ENCODE peak calls at places on chromosomes 12 and 14, in five cellular contexts. E is SK-N-SH, L is esophagus squamous epithelium, G is RWPE1, X is Karpas-422. M is an unnamed sample.

GRCh38 chr12:44889162-44889561 is 13.0 kb upstream of the NELL2 start:
- DNase-seq in L (no peak), X (no peak), E (no peak), G (no peak), M (peak; percentile 5)

GRCh38 chr12:15590180-15590826 is 198.9 kb downstream of the EPS8 start:
- DNase-seq in X (peak; percentile 82), G (peak; percentile 80), L (no peak), E (peak; percentile 67), M (peak; percentile 81)

GRCh38 chr12:29035112-29035511 is 114.0 kb upstream of the FAR2 start:
- DNase-seq in X (no peak), E (no peak), G (no peak), L (no peak), M (no peak)

GRCh38 chr12:83827860-83828259 is 1084.7 kb downstream of the SLC6A15 start:
- DNase-seq in G (no peak), L (no peak), E (no peak), X (no peak), M (peak; percentile 59)

GRCh38 chr12:46367351-46368029 is 5.1 kb downstream of the SLC38A2 start:
- DNase-seq in E (no peak), X (no peak), G (no peak), L (no peak), M (no peak)

GRCh38 chr12:59736786-59737185 is 141.0 kb downstream of the SLC16A7 start:
- DNase-seq in X (no peak), L (no peak), E (no peak), G (peak; percentile 34), M (peak; percentile 91)

GRCh38 chr14:68675233-68675577 is 117.7 kb downstream of the ZFP36L1 start:
- DNase-seq in L (no peak), E (no peak), G (no peak), X (no peak), M (no peak)

GRCh38 chr14:26290007-26290530 is 307.8 kb downstream of the NOVA1 start:
- DNase-seq in L (no peak), E (no peak), G (no peak), X (no peak), M (peak; percentile 66)

GRCh38 chr14:80344208-80344607 is 132.9 kb upstream of the DIO2 start:
- DNase-seq in E (no peak), G (no peak), X (no peak), L (no peak), M (no peak)

GRCh38 chr14:22131749-22132476 is 457.1 kb downstream of the DAD1 start:
- DNase-seq in E (no peak), G (no peak), L (no peak), X (peak; percentile 89), M (no peak)

DNA sequence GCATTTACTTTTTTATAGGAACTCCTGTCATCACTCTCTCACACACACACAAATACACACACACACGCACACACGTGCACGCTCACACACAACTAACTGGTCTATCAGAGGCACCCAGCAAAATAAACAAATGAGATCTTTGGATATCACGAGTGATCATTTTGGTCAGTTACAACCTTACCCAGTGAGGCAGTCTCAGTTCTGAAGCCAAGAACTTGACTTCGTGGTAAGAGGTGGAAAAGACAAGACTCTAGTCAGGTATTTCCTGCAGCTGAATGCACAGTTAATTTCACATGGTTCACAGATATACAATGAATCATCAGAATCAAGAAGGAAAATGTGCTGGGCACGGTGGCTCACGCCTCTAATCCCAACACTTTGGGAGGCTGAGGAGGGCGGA is 39.4 kb downstream of the ATF7 start:
- DNase-seq in L (no peak), G (no peak), E (no peak), X (no peak), M (peak; percentile 72)
- H3K27ac ChIP-seq in L (no peak overlapping the region), G (no peak overlapping the region), E (no peak overlapping the region), X (no peak overlapping the region), M (no peak overlapping the region)

GRCh38 chr12:22544038-22544979 is at the start of gene C2CD5:
- DNase-seq in E (peak; percentile 93), G (peak; percentile 85), X (peak; percentile 98), L (peak; percentile 80), M (peak; percentile 98)
- H3K27ac ChIP-seq in E (peak within 1 kb of the TSS; percentile 92), G (peak within 1 kb of the TSS; percentile 83), X (peak within 1 kb of the TSS; percentile 74), L (peak within 1 kb of the TSS; percentile 94), M (peak within 1 kb of the TSS; percentile 69)

GRCh38 chr14:53354331-53354730 is 201.2 kb upstream of the DDHD1 start:
- DNase-seq in E (no peak), G (no peak), X (no peak), L (no peak), M (no peak)

GRCh38 chr14:53356361-53357150 is 203.4 kb upstream of the DDHD1 start:
- DNase-seq in L (no peak), G (no peak), E (no peak), X (no peak), M (peak; percentile 30)

GRCh38 chr14:53360821-53361220 is 207.7 kb upstream of the DDHD1 start:
- DNase-seq in L (no peak), X (no peak), E (no peak), G (no peak), M (no peak)

GRCh38 chr14:53358166-53358565 is 205.0 kb upstream of the DDHD1 start:
- DNase-seq in X (no peak), L (no peak), G (no peak), E (no peak), M (no peak)

DNA sequence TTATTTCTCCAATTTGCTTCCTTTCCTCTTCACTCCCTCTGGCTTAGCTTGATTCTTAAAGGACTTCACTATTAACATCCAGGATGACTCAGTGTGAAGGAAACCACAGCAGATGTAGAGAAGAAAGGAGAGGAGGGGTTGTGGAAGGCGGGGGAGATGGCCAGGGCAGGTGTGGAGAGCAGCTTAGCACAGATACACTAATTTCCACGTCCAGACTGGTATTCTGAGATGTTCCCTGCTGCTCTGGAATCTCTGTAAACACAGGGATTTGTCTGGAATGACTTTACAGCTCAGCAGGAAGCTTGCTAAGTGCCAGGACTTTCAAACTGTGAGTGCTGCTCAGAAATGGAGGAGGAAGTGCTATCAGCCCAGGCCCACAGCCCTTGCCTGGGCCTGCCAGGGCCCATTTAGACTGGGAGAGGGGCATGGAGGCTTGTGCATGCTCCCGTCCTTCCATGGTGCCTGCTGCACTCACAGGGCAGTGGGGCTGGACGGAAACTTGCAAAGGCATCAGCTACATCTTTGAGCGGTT is 202.5 kb upstream of the DDHD1 start:
- DNase-seq in X (no peak), E (no peak), L (no peak), G (peak; percentile 55), M (peak; percentile 60)
- H3K27ac ChIP-seq in X (no peak overlapping the region), E (no peak overlapping the region), L (peak overlapping the region; percentile 6), G (peak overlapping the region; percentile 83), M (peak overlapping the region; percentile 4)

DNA sequence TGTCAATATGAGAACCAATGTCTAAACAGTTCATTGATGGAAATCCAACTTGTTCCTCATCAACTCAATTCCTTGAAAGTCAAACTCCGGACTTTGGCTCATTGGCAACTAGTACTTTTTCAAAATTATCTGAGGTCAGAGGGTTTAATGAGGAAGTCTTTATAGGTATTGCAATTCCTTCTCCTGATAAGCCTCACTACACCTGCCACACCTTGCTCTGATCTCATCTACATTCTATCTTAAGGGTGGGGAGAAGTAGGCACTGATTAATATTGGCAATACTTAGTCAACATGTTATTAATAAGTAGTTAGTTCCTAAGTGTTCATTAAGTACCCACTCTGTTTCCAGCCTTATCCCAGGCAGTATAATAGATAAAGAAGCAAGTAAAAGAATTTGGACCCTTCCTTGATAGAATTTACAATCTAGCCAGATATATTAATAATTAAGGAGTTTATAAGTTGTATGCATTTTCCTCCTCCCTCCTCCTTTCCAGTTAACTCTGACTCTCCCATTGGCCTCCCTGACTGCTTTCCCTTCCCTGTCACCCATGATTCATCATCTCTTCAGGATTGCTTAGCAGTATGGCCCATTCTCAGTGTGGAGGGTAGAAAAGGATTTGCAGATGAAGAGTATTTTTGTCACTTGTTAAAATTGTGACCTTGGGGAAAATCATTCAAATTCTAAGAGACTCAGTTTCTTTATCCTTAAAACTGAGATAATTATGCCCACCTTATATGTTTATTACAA is 231.0 kb upstream of the ATP2B1 start:
- DNase-seq in L (no peak), G (peak; percentile 33), E (no peak), X (no peak), M (no peak)
- H3K27ac ChIP-seq in L (no peak overlapping the region), G (no peak overlapping the region), E (no peak overlapping the region), X (no peak overlapping the region), M (no peak overlapping the region)

GRCh38 chr14:64997108-64997794 is 10.6 kb downstream of the FNTB start:
- DNase-seq in X (no peak), L (no peak), E (no peak), G (peak; percentile 10), M (no peak)

GRCh38 chr14:65001758-65002157 is 15.1 kb downstream of the FNTB start:
- DNase-seq in E (no peak), X (no peak), G (no peak), L (no peak), M (peak; percentile 51)

GRCh38 chr14:65000868-65001600 is 14.3 kb downstream of the FNTB start:
- DNase-seq in E (no peak), L (no peak), X (no peak), G (no peak), M (peak; percentile 83)

GRCh38 chr14:64995291-64995690 is 8.6 kb downstream of the FNTB start:
- DNase-seq in L (no peak), X (no peak), E (no peak), G (no peak), M (peak; percentile 23)

DNA sequence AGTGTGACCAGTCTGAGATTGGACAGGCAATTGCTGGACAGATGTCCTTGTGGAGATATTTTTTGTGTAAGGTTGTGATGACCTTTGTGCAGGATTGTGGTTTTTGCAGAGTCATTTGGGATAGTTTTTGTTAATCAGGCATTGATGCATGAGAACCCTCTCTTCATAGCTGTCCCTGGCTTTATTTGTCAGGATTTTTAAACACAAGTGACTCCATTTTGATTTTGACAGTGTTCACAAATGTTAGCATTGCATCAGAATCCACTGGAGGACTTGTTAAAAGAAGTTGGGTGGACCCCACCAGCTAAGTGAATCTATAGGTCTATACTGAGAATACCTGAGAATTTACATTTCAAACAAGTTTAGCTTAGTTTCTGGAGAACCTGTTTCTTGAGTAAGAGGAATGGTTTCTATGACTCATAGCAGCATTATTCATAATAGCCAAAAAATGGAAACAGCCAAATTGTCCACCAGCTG is 11.8 kb downstream of the FNTB start:
- DNase-seq in E (no peak), G (peak; percentile 41), L (no peak), X (no peak), M (no peak)
- H3K27ac ChIP-seq in E (no peak overlapping the region), G (no peak overlapping the region), L (peak overlapping the region; percentile 64), X (peak overlapping the region; percentile 11), M (no peak overlapping the region)

GRCh38 chr14:104726600-104727451 is 2.8 kb downstream of the ADSS1 start:
- DNase-seq in G (no peak), X (no peak), L (no peak), E (no peak), M (no peak)
- H3K27ac ChIP-seq in G (peak overlapping the region; percentile 81), X (no peak overlapping the region), L (no peak overlapping the region), E (no peak overlapping the region), M (no peak overlapping the region)

DNA sequence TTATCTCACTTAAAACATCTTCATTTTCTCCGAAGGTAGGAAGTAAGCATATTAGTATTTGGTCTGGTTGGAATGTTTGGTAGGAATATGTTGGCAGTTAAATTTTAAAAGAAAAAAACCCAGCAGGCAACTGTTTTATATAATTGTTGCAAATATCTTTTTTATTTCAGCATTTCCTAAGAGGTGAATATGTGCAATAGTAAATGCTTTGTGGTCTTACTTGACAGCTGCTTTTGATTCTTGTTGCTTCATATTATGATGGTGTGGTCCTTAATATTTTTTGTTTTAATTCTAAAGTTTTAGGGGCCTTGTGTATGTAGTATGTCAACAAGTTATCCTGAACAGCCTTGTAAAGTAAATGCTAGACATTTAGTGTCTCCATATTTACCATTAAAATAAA is 6.3 kb downstream of the TRAFD1 start:
- DNase-seq in G (no peak), X (no peak), L (no peak), E (no peak), M (no peak)
- H3K27ac ChIP-seq in G (no peak overlapping the region), X (no peak overlapping the region), L (no peak overlapping the region), E (peak overlapping the region; percentile 65), M (no peak overlapping the region)